ENCODE peak calls at places on chromosomes 1 and 21, in four cellular contexts. D is HepG2, R is K562, Z is GM12878. P is an unnamed sample.

GRCh38 chr1:93029317-93029716 is 49.8 kb upstream of the MTF2 start:
- DNase-seq in Z (peak; percentile 43), R (no peak), D (no peak), P (no peak)

GRCh38 chr1:204073837-204074273 is 940 bp downstream of the SOX13 start:
- DNase-seq in Z (no peak), D (no peak), R (no peak), P (peak; percentile 36)

GRCh38 chr1:214259353-214259982 is 21.5 kb upstream of the SMYD2 start:
- DNase-seq in R (no peak), Z (no peak), D (no peak), P (no peak)

GRCh38 chr1:9346566-9346965 is 53.9 kb downstream of the SPSB1 start:
- DNase-seq in R (no peak), D (no peak), Z (no peak), P (no peak)

GRCh38 chr1:56934400-56935080 is 31.3 kb downstream of the C8B start:
- DNase-seq in R (no peak), D (no peak), Z (no peak), P (no peak)

GRCh38 chr1:174818951-174819350 is 180.8 kb upstream of the CACYBP start:
- DNase-seq in R (no peak), D (no peak), Z (no peak), P (no peak)

GRCh38 chr1:9416506-9416905 is 122.8 kb upstream of the SLC25A33 start:
- DNase-seq in Z (no peak), R (no peak), D (no peak), P (no peak)

GRCh38 chr1:209607102-209607794 is 23.7 kb downstream of the CAMK1G start:
- DNase-seq in D (no peak), R (no peak), Z (peak; percentile 48), P (peak; percentile 44)

GRCh38 chr1:186715887-186716809 is 35.9 kb upstream of the PTGS2 start:
- DNase-seq in R (no peak), D (peak; percentile 2), Z (no peak), P (peak; percentile 40)

GRCh38 chr1:52673513-52673912 is 24.6 kb downstream of the COA7 start:
- DNase-seq in Z (no peak), D (no peak), R (no peak), P (no peak)

GRCh38 chr1:221494670-221495069 is 247.2 kb downstream of the DUSP10 start:
- DNase-seq in D (no peak), R (no peak), Z (no peak), P (no peak)

DNA sequence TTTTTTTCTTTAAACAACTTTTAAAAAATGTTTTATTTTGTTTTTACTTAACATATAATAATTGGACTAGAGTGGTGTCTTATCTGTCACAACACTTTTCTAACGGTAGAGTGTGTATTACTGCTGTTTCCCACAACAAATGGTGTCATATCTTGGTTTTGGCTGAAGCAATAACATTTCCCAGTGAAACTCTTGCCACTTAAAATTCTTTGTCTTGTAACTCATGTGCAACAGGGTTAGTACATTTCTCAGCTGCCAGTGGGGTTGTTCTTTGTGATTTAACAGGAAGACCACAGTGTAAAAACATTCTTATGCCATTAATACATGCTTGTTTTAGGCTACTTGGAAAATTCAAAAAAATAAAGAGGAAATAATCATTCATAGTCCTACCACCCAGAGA is 43.5 kb downstream of the ALPL start:
- DNase-seq in Z (no peak), D (no peak), R (no peak), P (no peak)
- TF ChIP-seq POLR2AphosphoS2 in Z (no peak), D (no peak), R (no peak), P (no peak)

GRCh38 chr1:236779312-236779711 is 15.8 kb upstream of the MTR start:
- DNase-seq in R (no peak), D (no peak), Z (no peak), P (no peak)

GRCh38 chr1:236773919-236774318 is 21.2 kb upstream of the MTR start:
- DNase-seq in D (no peak), Z (no peak), R (no peak), P (no peak)

GRCh38 chr1:236774926-236775325 is 20.2 kb upstream of the MTR start:
- DNase-seq in Z (no peak), D (peak; percentile 24), R (no peak), P (no peak)
- TF ChIP-seq POLR2AphosphoS2 in Z (no peak), D (no peak), R (no peak), P (no peak)

DNA sequence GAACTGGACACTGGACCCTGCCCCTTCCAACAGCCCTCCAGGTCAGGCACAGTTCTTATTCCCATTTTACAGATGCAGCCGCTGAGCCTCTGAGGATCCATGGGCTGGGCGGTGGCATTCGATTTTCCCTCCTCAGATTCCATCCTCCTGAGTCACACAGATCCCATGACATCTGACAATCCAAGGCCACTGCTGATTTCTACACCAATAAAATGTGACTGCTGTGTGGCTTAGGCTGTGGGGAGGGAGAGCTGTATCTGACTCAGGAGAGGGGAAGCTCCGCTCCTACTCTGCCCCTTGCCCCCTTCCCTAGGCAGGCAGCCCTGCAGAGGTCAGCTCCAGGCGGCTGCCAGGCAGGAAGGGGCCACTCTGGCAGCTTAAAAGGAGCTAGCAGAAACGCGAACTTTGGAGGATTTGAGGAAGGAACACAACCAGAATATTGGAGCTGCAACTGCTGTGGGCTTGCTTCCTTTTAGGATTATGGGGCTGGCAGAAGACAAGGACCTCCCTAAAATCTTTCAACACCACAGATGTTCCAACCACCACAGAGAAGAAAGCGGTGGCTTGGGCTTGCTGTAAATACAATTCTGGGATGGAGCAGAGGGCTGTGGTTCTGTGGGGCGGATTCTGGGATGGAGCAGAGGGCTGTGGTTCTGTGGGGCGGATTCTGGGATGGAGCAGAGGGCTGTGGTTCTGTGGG is 50.0 kb downstream of the MRPL37 start:
- DNase-seq in R (no peak), D (peak; percentile 66), Z (no peak), P (peak; percentile 71)
- TF ChIP-seq POLR2AphosphoS2 in R (no peak), D (no peak), Z (no peak), P (no peak)

DNA sequence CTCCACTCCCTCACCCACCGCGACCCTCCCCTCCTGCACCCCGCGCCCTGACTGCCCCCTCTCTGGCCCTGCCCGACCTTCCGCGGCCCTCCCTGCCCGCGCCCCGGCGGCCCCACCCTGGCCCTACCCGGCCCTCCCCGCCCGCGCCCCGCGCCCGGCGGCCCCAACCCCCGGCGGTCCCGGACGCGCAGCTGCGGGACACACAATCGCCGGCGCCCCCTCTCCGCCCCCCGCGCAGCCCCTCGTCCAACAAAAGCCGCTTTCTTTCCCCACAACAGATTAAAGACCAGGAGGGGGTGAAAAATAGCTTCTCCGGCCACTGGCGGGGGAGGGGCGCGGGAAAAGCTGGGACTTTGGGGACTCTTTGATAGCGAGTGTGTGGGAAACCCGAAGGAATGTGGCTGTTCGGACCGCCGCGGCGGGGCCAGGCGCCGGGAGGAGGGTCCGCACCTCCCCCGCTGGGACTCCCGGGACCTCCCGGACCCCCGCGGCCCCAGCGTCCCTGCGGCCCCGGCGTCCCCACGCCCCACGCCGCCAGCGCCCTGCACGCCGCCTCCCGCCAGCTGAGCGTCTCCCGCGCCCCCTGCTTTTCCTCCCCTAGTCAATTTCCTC is 8.8 kb upstream of the ID3 start:
- DNase-seq in R (peak; percentile 79), Z (no peak), D (no peak), P (no peak)
- TF ChIP-seq POLR2AphosphoS2 in R (no peak), Z (no peak), D (no peak), P (no peak)

DNA sequence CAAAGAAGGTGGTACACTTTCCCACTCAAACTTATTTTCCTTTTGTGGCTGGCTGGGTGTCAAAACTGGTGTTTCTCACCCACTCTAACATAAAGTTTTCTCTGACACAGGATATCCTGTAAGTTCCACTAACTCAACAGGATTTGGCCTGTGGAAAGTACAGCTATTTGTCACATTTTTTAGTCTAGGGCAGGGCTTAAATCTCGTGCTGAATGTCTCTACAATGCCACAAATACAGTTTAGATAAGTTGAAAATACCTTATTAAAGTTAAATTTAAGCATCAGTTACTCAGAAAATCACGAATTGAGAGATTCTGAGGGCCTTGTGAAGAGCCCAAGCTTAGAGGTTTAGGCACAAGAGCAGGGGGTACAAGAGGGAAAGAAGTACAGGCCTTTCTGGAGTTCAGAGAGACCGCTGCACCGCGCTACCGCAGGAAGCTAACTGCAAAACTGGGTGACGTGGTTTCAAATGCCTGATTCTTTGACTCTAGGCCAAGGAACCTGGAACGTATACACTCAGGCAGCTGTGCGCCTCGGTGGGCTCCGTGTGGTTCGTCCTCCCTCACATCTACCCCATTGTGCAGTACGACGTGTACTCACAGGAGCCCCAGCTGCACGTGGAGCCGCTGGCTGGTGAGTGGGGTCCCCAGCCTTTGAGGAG is 23.4 kb upstream of the PWP2 start:
- DNase-seq in D (no peak), R (no peak), Z (no peak), P (no peak)
- TF ChIP-seq POLR2AphosphoS2 in D (no peak), R (no peak), Z (no peak), P (no peak)

GRCh38 chr1:101203812-101204540 is 32.8 kb upstream of the S1PR1 start:
- DNase-seq in D (no peak), R (no peak), Z (no peak), P (no peak)
- TF ChIP-seq POLR2AphosphoS2 in D (no peak), R (no peak), Z (no peak), P (no peak)

GRCh38 chr1:27567931-27568246 is 36.1 kb downstream of the AHDC1 start:
- DNase-seq in Z (no peak), R (no peak), D (no peak), P (no peak)
- TF ChIP-seq POLR2AphosphoS2 in Z (no peak), R (no peak), D (no peak), P (no peak)

P was measured in A549.